ENCODE peak calls at places on chromosomes 5 and 9, in four cellular contexts. S, O, K and L are unnamed samples.

GRCh38 chr9:21728781-21729180 is 73.7 kb upstream of the MTAP start:
- DNase-seq in O (no peak), S (peak), K (no peak), L (no peak)

GRCh38 chr5:93607367-93608258 is 24.6 kb downstream of the NR2F1 start:
- DNase-seq in K (peak), S (peak), O (peak), L (peak)

GRCh38 chr5:144504929-144505578 is 334.4 kb downstream of the KCTD16 start:
- DNase-seq in S (no peak), O (no peak), K (no peak), L (no peak)

GRCh38 chr9:38432922-38433510 is 8.8 kb upstream of the IGFBPL1 start:
- DNase-seq in S (no peak), K (no peak), O (peak), L (peak)

GRCh38 chr9:89639367-89639795 is 34.6 kb downstream of the GADD45G start:
- DNase-seq in O (no peak), S (no peak), K (no peak), L (no peak)

GRCh38 chr9:120877276-120878034 is 467 bp upstream of the PHF19 start:
- DNase-seq in S (peak), K (peak), O (peak), L (peak)

GRCh38 chr5:150158170-150158949 is 2.7 kb upstream of the PDGFRB start:
- DNase-seq in K (peak), O (no peak), S (no peak), L (no peak)

GRCh38 chr9:37916471-37917314 is 12.8 kb upstream of the SLC25A51 start:
- DNase-seq in K (no peak), O (no peak), S (no peak), L (no peak)

GRCh38 chr5:149282027-149282965 is 10.6 kb downstream of the AFAP1L1 start:
- DNase-seq in O (no peak), K (no peak), S (no peak), L (no peak)

GRCh38 chr5:112420111-112420864 is 1.2 kb upstream of the EPB41L4A start:
- DNase-seq in K (peak), O (peak), S (peak), L (no peak)

GRCh38 chr9:133505901-133506652 is 18.7 kb downstream of the MYMK start:
- DNase-seq in S (no peak), K (no peak), O (no peak), L (no peak)

GRCh38 chr5:171419663-171420428 is 399 bp downstream of the FGF18 start:
- DNase-seq in S (no peak), O (no peak), K (no peak), L (peak)

GRCh38 chr5:31935702-31936347 is 238.3 kb downstream of the GOLPH3 start:
- DNase-seq in K (no peak), O (no peak), S (no peak), L (no peak)

GRCh38 chr5:170571331-170571731 is 67.5 kb downstream of the KCNIP1 start:
- DNase-seq in S (peak), O (no peak), K (peak), L (no peak)

GRCh38 chr5:136062563-136063274 is 33.9 kb downstream of the TGFBI start:
- DNase-seq in S (no peak), O (peak), K (peak), L (peak)

DNA sequence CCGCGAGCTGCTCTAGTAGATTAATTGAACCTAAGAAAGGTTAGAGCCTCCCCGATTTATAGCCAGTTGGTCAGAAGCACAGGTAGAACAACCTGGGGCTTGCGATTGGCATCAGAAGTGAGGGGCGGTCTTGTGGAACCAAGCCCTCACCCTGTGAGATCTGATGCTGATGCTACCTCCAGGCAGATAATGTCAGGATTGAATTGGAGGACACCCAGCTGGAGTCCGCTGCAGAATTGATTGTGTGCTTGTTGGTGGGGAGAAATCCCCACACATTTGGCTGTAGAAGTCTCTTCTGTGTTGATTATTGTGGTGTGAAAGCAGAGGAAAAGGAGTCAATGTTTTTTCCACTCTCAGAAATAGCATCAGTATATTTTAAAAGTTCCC is 32.5 kb downstream of the ATP6V0E1 start:
- DNase-seq in K (no peak), O (no peak), S (no peak), L (no peak)
- H3K27ac ChIP-seq in K (no peak), O (no peak), S (peak), L (no peak)

GRCh38 chr9:4024281-4024680 is 275.6 kb downstream of the GLIS3 start:
- DNase-seq in O (no peak), S (no peak), K (no peak), L (no peak)
- H3K4me3 ChIP-seq in O (no peak), S (no peak), K (no peak), L (no peak)

GRCh38 chr5:119287547-119288073 is 68.2 kb upstream of the TNFAIP8 start:
- DNase-seq in O (no peak), K (no peak), S (peak), L (peak)
- H3K27ac ChIP-seq in O (no peak), K (no peak), S (peak), L (peak)

GRCh38 chr5:9546973-9547947 is 1.4 kb upstream of the SEMA5A start:
- DNase-seq in O (no peak), S (peak), K (peak), L (no peak)
- H3K4me3 ChIP-seq in O (no peak), S (peak), K (peak), L (no peak)

GRCh38 chr9:116547729-116548426 is 139.2 kb upstream of the TRIM32 start:
- DNase-seq in O (no peak), K (no peak), S (no peak), L (no peak)
- H3K27ac ChIP-seq in O (no peak), K (no peak), S (no peak), L (no peak)

GRCh38 chr9:109640232-109641078 is 139.5 kb upstream of the PALM2AKAP2 start:
- DNase-seq in K (peak), S (peak), O (no peak), L (no peak)
- H3K4me3 ChIP-seq in K (peak), S (peak), O (no peak), L (no peak)